ENCODE peak calls at places on chromosomes 13 and 19, in six cellular contexts. U is pancreas, S is A673, I is neural progenitor cell, R is thoracic aorta, J is uterus. Z is an unnamed sample.

GRCh38 chr13:66700336-66700735 is 529.8 kb downstream of the PCDH9 start:
- DNase-seq in J (no peak), R (no peak), S (no peak), U (no peak), I (no peak), Z (no peak)

GRCh38 chr19:45508931-45509691 is 1.8 kb downstream of the VASP start:
- DNase-seq in S (peak; percentile 77), J (peak; percentile 82), I (peak; percentile 77), U (peak; percentile 72), R (peak; percentile 67), Z (no peak)

GRCh38 chr13:46721054-46721453 is 75.9 kb downstream of the ESD start:
- DNase-seq in I (peak; percentile 62), S (peak; percentile 71), U (no peak), J (peak; percentile 51), R (no peak), Z (peak; percentile 53)

GRCh38 chr13:96946709-96947311 is 47.5 kb downstream of the OXGR1 start:
- DNase-seq in S (no peak), I (no peak), R (no peak), U (no peak), J (no peak), Z (peak; percentile 50)

GRCh38 chr19:50300814-50301606 is 28.2 kb downstream of the KCNC3 start:
- DNase-seq in I (no peak), J (no peak), U (no peak), R (no peak), S (peak; percentile 54), Z (no peak)

GRCh38 chr19:53772943-53773342 is 51.2 kb downstream of the NLRP12 start:
- DNase-seq in U (no peak), S (peak; percentile 69), R (peak; percentile 9), J (peak; percentile 17), I (peak; percentile 81), Z (peak; percentile 73)

GRCh38 chr13:110546933-110547332 is 14.6 kb downstream of the RAB20 start:
- DNase-seq in R (no peak), U (peak; percentile 91), S (peak; percentile 53), J (no peak), I (no peak), Z (peak; percentile 51)

GRCh38 chr13:104875008-104875762 is 1660.3 kb downstream of the EFNB2 start:
- DNase-seq in I (no peak), U (no peak), J (no peak), S (no peak), R (no peak), Z (no peak)

GRCh38 chr19:7918615-7919421 is 1.3 kb upstream of the SNAPC2 start:
- DNase-seq in R (no peak), U (peak; percentile 53), I (no peak), S (no peak), J (no peak), Z (no peak)
- H3K4me1 ChIP-seq in R (peaks cover 57% of the 10 kb centered on the region), U (peaks cover 18% of the 10 kb centered on the region), I (peaks cover 15% of the 10 kb centered on the region), S (peaks cover 45% of the 10 kb centered on the region), J (peaks cover 19% of the 10 kb centered on the region), Z (peaks cover 16% of the 10 kb centered on the region)

GRCh38 chr19:5895890-5896289 is 7.7 kb downstream of the NDUFA11 start:
- DNase-seq in R (no peak), I (no peak), U (no peak), S (no peak), J (no peak), Z (no peak)

GRCh38 chr19:5895409-5895808 is 8.2 kb downstream of the NDUFA11 start:
- DNase-seq in R (no peak), S (no peak), J (no peak), I (no peak), U (no peak), Z (no peak)

GRCh38 chr19:5896365-5897076 is 7.1 kb downstream of the NDUFA11 start:
- DNase-seq in I (no peak), J (no peak), S (no peak), R (no peak), U (no peak), Z (no peak)

GRCh38 chr19:5899728-5900526 is 3.7 kb downstream of the NDUFA11 start:
- DNase-seq in S (no peak), R (no peak), I (no peak), J (no peak), U (no peak), Z (no peak)

GRCh38 chr19:5897189-5897969 is 6.2 kb downstream of the NDUFA11 start:
- DNase-seq in R (no peak), U (no peak), J (no peak), I (no peak), S (no peak), Z (no peak)
- TF ChIP-seq CTCF in R (no peak), U (no peak), J (no peak), I (peak; percentile 21), S (peak; percentile 21), Z (no peak)

GRCh38 chr19:2126879-2127518 is 24.4 kb downstream of the AP3D1 start:
- DNase-seq in S (no peak), R (no peak), I (no peak), U (no peak), J (no peak), Z (no peak)
- H3K36me3 ChIP-seq in S (peaks cover 47% of the 10 kb centered on the region), R (peaks cover 53% of the 10 kb centered on the region), I (no peaks in the 10 kb centered on the region), U (no peaks in the 10 kb centered on the region), J (no peaks in the 10 kb centered on the region), Z (peaks cover 5% of the 10 kb centered on the region)

GRCh38 chr13:113745059-113745458 is 14.0 kb upstream of the TMEM255B start:
- DNase-seq in I (no peak), S (no peak), R (no peak), U (no peak), J (no peak), Z (no peak)

GRCh38 chr13:113746143-113746525 is 12.9 kb upstream of the TMEM255B start:
- DNase-seq in R (no peak), J (no peak), I (no peak), S (no peak), U (no peak), Z (peak; percentile 51)

GRCh38 chr13:113743366-113744195 is 15.4 kb upstream of the TMEM255B start:
- DNase-seq in I (no peak), U (no peak), R (no peak), J (no peak), S (no peak), Z (no peak)

GRCh38 chr13:113742445-113743120 is 16.4 kb upstream of the TMEM255B start:
- DNase-seq in S (no peak), J (no peak), I (no peak), R (no peak), U (no peak), Z (no peak)

GRCh38 chr13:113744197-113745000 is 14.6 kb upstream of the TMEM255B start:
- DNase-seq in J (no peak), U (no peak), R (no peak), I (no peak), S (no peak), Z (no peak)
- H3K4me1 ChIP-seq in J (no peaks in the 10 kb centered on the region), U (no peaks in the 10 kb centered on the region), R (peaks cover 5% of the 10 kb centered on the region), I (peaks cover 3% of the 10 kb centered on the region), S (no peaks in the 10 kb centered on the region), Z (peaks cover 14% of the 10 kb centered on the region)

GRCh38 chr19:6732803-6733337 is 4.5 kb downstream of the GPR108 start:
- DNase-seq in R (no peak), I (no peak), S (no peak), J (no peak), U (no peak), Z (no peak)

GRCh38 chr19:6734096-6734696 is 3.2 kb downstream of the GPR108 start:
- DNase-seq in U (no peak), R (no peak), S (no peak), I (no peak), J (no peak), Z (no peak)

GRCh38 chr19:6735181-6735891 is 2.0 kb downstream of the GPR108 start:
- DNase-seq in I (no peak), J (no peak), U (no peak), S (peak; percentile 83), R (no peak), Z (no peak)

GRCh38 chr19:6731822-6732221 is 5.6 kb downstream of the GPR108 start:
- DNase-seq in U (no peak), J (no peak), S (no peak), I (no peak), R (no peak), Z (no peak)

GRCh38 chr19:6733338-6734095 is 3.9 kb downstream of the GPR108 start:
- DNase-seq in J (no peak), S (no peak), I (no peak), U (no peak), R (no peak), Z (no peak)
- TF ChIP-seq CTCF in J (no peak), S (peak; percentile 55), I (peak; percentile 52), U (no peak), R (no peak), Z (peak; percentile 22)

Z was measured in Caco-2.